ENCODE peak calls at places on chromosomes 13 and 19, in five cellular contexts. I is HepG2, S is H1, V is K562, Y is GM12878. R is an unnamed sample.

GRCh38 chr19:16626796-16627193 is 1.2 kb downstream of the MED26 start:
- DNase-seq in I (no peak), S (no peak), V (no peak), Y (no peak), R (no peak)

GRCh38 chr19:18291590-18292459 is 10.4 kb upstream of the JUND start:
- DNase-seq in I (peak; percentile 51), S (no peak), V (peak; percentile 89), Y (no peak), R (no peak)

GRCh38 chr19:1518471-1518870 is 5.4 kb upstream of the PLK5 start:
- DNase-seq in I (no peak), S (no peak), V (no peak), Y (no peak), R (no peak)

GRCh38 chr13:41156611-41157010 is 24.0 kb upstream of the KBTBD6 start:
- DNase-seq in I (no peak), S (no peak), V (no peak), Y (no peak), R (no peak)

GRCh38 chr19:10603873-10604459 is 16.9 kb upstream of the AP1M2 start:
- DNase-seq in I (no peak), S (no peak), V (no peak), Y (peak; percentile 70), R (no peak)

GRCh38 chr13:95644611-95645052 is at the start of gene DZIP1:
- DNase-seq in I (peak; percentile 75), S (peak; percentile 70), V (peak; percentile 11), Y (no peak), R (no peak)

GRCh38 chr13:109344552-109345157 is 441.7 kb downstream of the IRS2 start:
- DNase-seq in I (peak; percentile 10), S (no peak), V (no peak), Y (no peak), R (no peak)

GRCh38 chr13:45133396-45134118 is 13.2 kb downstream of the GTF2F2 start:
- DNase-seq in I (no peak), S (no peak), V (no peak), Y (no peak), R (peak; percentile 23)

GRCh38 chr19:37931941-37932655 is 25.1 kb downstream of the SIPA1L3 start:
- DNase-seq in I (peak; percentile 84), S (peak; percentile 70), V (no peak), Y (no peak), R (peak; percentile 65)

GRCh38 chr13:110237895-110238294 is 69.1 kb downstream of the COL4A1 start:
- DNase-seq in I (no peak), S (no peak), V (no peak), Y (no peak), R (no peak)

GRCh38 chr13:110347535-110348308 is 40.6 kb downstream of the COL4A2 start:
- DNase-seq in I (peak; percentile 7), S (no peak), V (no peak), Y (no peak), R (peak; percentile 41)

GRCh38 chr19:3338541-3339181 is 27.7 kb upstream of the NFIC start:
- DNase-seq in I (no peak), S (no peak), V (peak; percentile 7), Y (no peak), R (no peak)

GRCh38 chr19:10695401-10696398 is 5.5 kb upstream of the QTRT1 start:
- DNase-seq in I (peak; percentile 84), S (peak; percentile 94), V (peak; percentile 97), Y (peak; percentile 45), R (peak; percentile 86)

GRCh38 chr13:45521292-45521691 is 56.6 kb downstream of the COG3 start:
- DNase-seq in I (no peak), S (no peak), V (no peak), Y (no peak), R (no peak)

GRCh38 chr13:50613356-50613831 is 230.1 kb downstream of the DLEU7 start:
- DNase-seq in I (no peak), S (no peak), V (peak; percentile 66), Y (no peak), R (no peak)

GRCh38 chr13:105806335-105806920 is 729.0 kb downstream of the EFNB2 start:
- DNase-seq in I (no peak), S (no peak), V (no peak), Y (no peak), R (no peak)

GRCh38 chr13:91247768-91248167 is 99.7 kb upstream of the MIR17HG start:
- DNase-seq in I (no peak), S (no peak), V (no peak), Y (no peak), R (no peak)

GRCh38 chr13:41505209-41505835 is 48.0 kb downstream of the RGCC start:
- DNase-seq in I (no peak), S (no peak), V (no peak), Y (no peak), R (no peak)

GRCh38 chr19:18915639-18916038 is 3.5 kb downstream of the COPE start:
- DNase-seq in I (peak; percentile 54), S (no peak), V (no peak), Y (no peak), R (peak; percentile 50)

GRCh38 chr19:39970424-39970673 is 616 bp upstream of the PSMC4 start:
- DNase-seq in I (no peak), S (no peak), V (no peak), Y (peak; percentile 24), R (no peak)

GRCh38 chr19:2600914-2601870 is 101.3 kb downstream of the GNG7 start:
- DNase-seq in I (no peak), S (no peak), V (no peak), Y (no peak), R (no peak)

GRCh38 chr19:35266904-35267817 is 1.6 kb upstream of the USF2 start:
- DNase-seq in I (no peak), S (no peak), V (peak; percentile 67), Y (no peak), R (no peak)

DNA sequence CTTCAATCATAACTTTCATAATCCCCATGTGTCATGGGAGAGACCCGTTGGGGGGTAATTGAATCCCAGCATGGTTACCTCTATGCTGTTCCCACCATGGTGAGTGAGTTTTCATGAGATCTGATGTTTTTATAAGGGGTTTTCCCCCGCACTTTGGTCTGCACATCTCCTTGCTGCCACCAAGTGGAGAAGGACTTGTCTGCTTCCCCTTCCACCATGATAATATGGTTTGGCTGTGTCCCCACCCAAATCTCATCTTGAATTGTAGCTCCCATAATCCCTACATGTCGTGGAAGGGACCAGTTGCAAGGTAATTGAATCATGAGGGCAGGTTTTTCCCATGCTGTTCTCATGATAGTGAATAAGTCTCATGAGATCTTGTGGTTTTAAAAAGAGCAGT is 524.9 kb downstream of the SLITRK5 start:
- DNase-seq in I (no peak), S (no peak), V (no peak), Y (no peak), R (no peak)
- TF ChIP-seq ATF3 in I (no peak), S (no peak), V (no peak), Y (no peak), R (no peak)

DNA sequence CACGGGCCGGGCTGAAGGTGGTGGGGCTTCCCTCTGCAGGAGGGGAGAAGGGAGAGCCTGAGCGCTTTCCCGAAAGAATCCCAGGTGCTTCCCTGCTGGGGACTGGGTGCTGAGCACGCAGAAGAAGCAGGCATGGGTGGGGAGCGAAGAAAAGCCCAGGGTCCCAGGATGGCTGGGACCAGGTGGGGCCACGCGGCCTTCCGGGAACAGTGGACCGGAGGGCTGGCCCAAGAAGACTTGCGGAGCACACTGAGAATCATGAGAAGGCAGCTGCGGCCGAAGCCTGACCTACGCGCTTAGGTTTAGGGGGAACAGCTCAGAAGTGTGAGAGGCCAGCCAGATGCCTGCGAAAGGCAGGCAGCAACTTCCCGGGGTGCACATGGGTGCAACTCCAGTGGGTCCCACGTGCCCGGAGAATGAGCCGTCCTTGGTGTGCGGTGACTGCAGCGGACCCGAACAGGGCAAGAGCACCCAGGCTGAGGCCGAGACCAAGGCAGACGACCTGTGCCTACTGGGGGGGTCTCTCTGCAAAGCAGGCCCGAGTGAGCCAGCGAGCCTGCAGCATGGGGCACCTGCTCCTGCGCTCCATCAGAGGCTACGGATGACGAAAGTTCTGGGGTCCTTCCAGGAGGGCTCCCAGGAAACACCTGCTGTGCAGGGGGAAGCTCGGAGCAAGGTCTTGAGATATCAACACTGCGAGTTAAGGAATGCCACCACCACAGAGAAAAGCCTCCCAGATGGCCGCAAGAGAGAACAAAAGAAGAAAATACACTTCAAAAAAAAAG is 52.4 kb downstream of the MLLT1 start:
- DNase-seq in I (no peak), S (no peak), V (no peak), Y (no peak), R (no peak)
- H4K20me1 ChIP-seq in I (peaks cover 3% of the 10 kb centered on the region), S (peaks cover 31% of the 10 kb centered on the region), V (peaks cover 2% of the 10 kb centered on the region), Y (no peaks in the 10 kb centered on the region), R (no peaks in the 10 kb centered on the region)

GRCh38 chr13:100808330-100808729 is 133.7 kb upstream of the TMTC4 start:
- DNase-seq in I (peak; percentile 92), S (no peak), V (no peak), Y (no peak), R (no peak)

GRCh38 chr13:100809856-100810255 is 135.3 kb upstream of the TMTC4 start:
- DNase-seq in I (no peak), S (no peak), V (no peak), Y (no peak), R (no peak)

GRCh38 chr13:100811431-100811830 is 136.8 kb upstream of the TMTC4 start:
- DNase-seq in I (no peak), S (no peak), V (no peak), Y (no peak), R (no peak)

GRCh38 chr13:100810991-100811390 is 136.4 kb upstream of the TMTC4 start:
- DNase-seq in I (no peak), S (no peak), V (no peak), Y (no peak), R (no peak)

DNA sequence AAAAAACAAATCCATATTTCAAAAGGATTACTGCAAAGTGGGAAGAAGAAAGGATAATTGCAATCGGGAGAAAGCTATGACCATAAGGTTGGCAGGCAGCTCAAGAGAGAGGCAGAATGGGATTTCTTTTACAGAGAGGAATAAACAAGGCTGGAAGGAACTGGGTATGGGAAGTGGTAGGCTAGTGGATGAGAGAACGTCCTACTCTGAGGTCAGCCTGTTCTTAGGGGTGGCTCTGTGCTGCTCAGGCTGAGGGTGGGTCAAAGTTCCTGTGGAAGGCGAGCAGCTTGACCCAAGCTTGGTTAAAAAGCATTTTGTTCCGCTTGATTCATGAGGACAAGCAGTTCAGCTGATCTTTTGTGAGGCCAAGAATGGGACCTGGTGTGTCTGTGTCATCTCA is 134.3 kb upstream of the TMTC4 start:
- DNase-seq in I (no peak), S (no peak), V (no peak), Y (no peak), R (no peak)
- TF ChIP-seq ATF3 in I (no peak), S (no peak), V (no peak), Y (no peak), R (no peak)

GRCh38 chr19:48750771-48751504 is 1.5 kb downstream of the FUT1 start:
- DNase-seq in I (no peak), S (no peak), V (no peak), Y (no peak), R (no peak)

GRCh38 chr19:48749571-48750198 is 2.8 kb downstream of the FUT1 start:
- DNase-seq in I (no peak), S (no peak), V (no peak), Y (no peak), R (no peak)

GRCh38 chr19:48752511-48753365 is at the start of gene FUT1:
- DNase-seq in I (no peak), S (peak; percentile 61), V (peak; percentile 61), Y (no peak), R (peak; percentile 89)

GRCh38 chr19:48751835-48752510 is 468 bp downstream of the FUT1 start:
- DNase-seq in I (no peak), S (no peak), V (no peak), Y (no peak), R (peak; percentile 18)

DNA sequence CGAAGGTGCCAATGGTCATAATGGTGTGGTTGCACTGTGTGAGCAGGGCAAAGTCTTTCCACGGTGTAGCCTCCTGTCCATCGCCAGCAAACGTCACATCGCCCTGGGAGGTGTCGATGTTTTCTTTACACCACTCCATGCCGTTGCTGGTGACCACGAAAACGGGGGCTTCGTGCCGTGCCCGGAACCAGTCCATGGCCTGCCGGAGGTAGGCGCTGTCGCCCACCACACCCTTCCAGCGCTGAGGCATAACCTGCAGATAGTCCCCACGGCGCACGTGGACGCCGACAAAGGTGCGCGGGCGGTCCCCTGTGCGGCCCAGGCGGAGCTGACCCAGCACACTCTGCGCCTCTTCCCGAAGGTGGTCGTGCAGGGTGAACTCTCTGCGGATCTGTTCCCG is 2.1 kb downstream of the FUT1 start:
- DNase-seq in I (no peak), S (no peak), V (no peak), Y (no peak), R (no peak)
- H4K20me1 ChIP-seq in I (no peaks in the 10 kb centered on the region), S (peaks cover 7% of the 10 kb centered on the region), V (no peaks in the 10 kb centered on the region), Y (no peaks in the 10 kb centered on the region), R (no peaks in the 10 kb centered on the region)